ENCODE peak calls at places on chromosome 9, in eight cellular contexts. S is ovary, B is K562, Q is IMR-90, J is cardiac muscle cell, V is Peyer's patch, U is OCI-LY7, T is heart right ventricle. X is an unnamed sample.

GRCh38 chr9:3337515-3337914 is 188.3 kb downstream of the RFX3 start:
- DNase-seq in S (no peak), B (peak; percentile 5), Q (peak; percentile 79), J (peak; percentile 1), V (no peak), U (no peak), T (peak; percentile 16), X (no peak)

GRCh38 chr9:114282926-114283325 is 40.0 kb upstream of the ORM1 start:
- DNase-seq in S (peak; percentile 31), B (no peak), Q (peak; percentile 93), J (no peak), V (no peak), U (no peak), T (no peak), X (peak; percentile 17)

GRCh38 chr9:94922098-94922607 is 195.7 kb downstream of the AOPEP start:
- DNase-seq in S (no peak), B (no peak), Q (peak; percentile 98), J (no peak), V (peak; percentile 55), U (no peak), T (no peak), X (peak; percentile 74)

GRCh38 chr9:88534456-88535225 is at the start of gene NXNL2:
- DNase-seq in S (peak; percentile 94), B (peak; percentile 75), Q (peak; percentile 82), J (peak; percentile 60), V (peak; percentile 67), U (no peak), T (peak; percentile 59), X (peak; percentile 91)

GRCh38 chr9:35229779-35230143 is 68.0 kb downstream of the UNC13B start:
- DNase-seq in S (no peak), B (no peak), Q (no peak), J (no peak), V (no peak), U (no peak), T (no peak), X (no peak)

GRCh38 chr9:36486933-36487481 is 85.7 kb upstream of the MELK start:
- DNase-seq in S (peak; percentile 51), B (peak; percentile 50), Q (no peak), J (no peak), V (peak; percentile 71), U (peak; percentile 86), T (peak; percentile 53), X (peak; percentile 80)

GRCh38 chr9:69279730-69280127 is 45.3 kb upstream of the ENTREP1 start:
- DNase-seq in S (no peak), B (no peak), Q (no peak), J (no peak), V (no peak), U (no peak), T (no peak), X (no peak)

GRCh38 chr9:91847576-91847975 is 102.5 kb downstream of the ROR2 start:
- DNase-seq in S (peak; percentile 52), B (no peak), Q (peak; percentile 74), J (no peak), V (no peak), U (no peak), T (no peak), X (no peak)

GRCh38 chr9:114366334-114367128 is 21.3 kb downstream of the AKNA start:
- DNase-seq in S (no peak), B (no peak), Q (peak; percentile 92), J (no peak), V (no peak), U (peak; percentile 68), T (no peak), X (peak; percentile 52)

GRCh38 chr9:122051401-122052346 is 41.4 kb downstream of the TTLL11 start:
- DNase-seq in S (no peak), B (peak; percentile 82), Q (peak; percentile 68), J (no peak), V (no peak), U (no peak), T (no peak), X (no peak)

GRCh38 chr9:97367729-97368128 is 44.2 kb upstream of the TDRD7 start:
- DNase-seq in S (no peak), B (no peak), Q (no peak), J (no peak), V (no peak), U (no peak), T (no peak), X (no peak)

GRCh38 chr9:83505282-83505681 is 32.9 kb downstream of the FRMD3 start:
- DNase-seq in S (no peak), B (no peak), Q (no peak), J (no peak), V (no peak), U (no peak), T (no peak), X (no peak)

GRCh38 chr9:106920701-106921283 is 57.8 kb downstream of the ZNF462 start:
- DNase-seq in S (no peak), B (no peak), Q (peak; percentile 21), J (no peak), V (peak; percentile 76), U (no peak), T (peak; percentile 57), X (no peak)

GRCh38 chr9:106918825-106919509 is 56.0 kb downstream of the ZNF462 start:
- DNase-seq in S (no peak), B (no peak), Q (no peak), J (peak; percentile 21), V (no peak), U (no peak), T (no peak), X (no peak)

GRCh38 chr9:106921341-106921899 is 58.5 kb downstream of the ZNF462 start:
- DNase-seq in S (peak; percentile 76), B (peak; percentile 50), Q (peak; percentile 84), J (peak; percentile 92), V (peak; percentile 53), U (no peak), T (peak; percentile 77), X (no peak)

GRCh38 chr9:106921989-106922388 is 59.0 kb downstream of the ZNF462 start:
- DNase-seq in S (no peak), B (no peak), Q (peak; percentile 73), J (no peak), V (no peak), U (no peak), T (no peak), X (no peak)

GRCh38 chr9:106920091-106920490 is 57.1 kb downstream of the ZNF462 start:
- DNase-seq in S (no peak), B (no peak), Q (no peak), J (no peak), V (no peak), U (no peak), T (no peak), X (no peak)
- H3K4me1 ChIP-seq in S (peaks cover 19% of the 10 kb centered on the region), B (no peaks in the 10 kb centered on the region), Q (peaks cover 18% of the 10 kb centered on the region), J (peaks cover 52% of the 10 kb centered on the region), V (no peaks in the 10 kb centered on the region), U (no peaks in the 10 kb centered on the region), T (peaks cover 47% of the 10 kb centered on the region), X (peaks cover 27% of the 10 kb centered on the region)

GRCh38 chr9:131585375-131585774 is 40.1 kb downstream of the PRRT1B start:
- DNase-seq in S (no peak), B (no peak), Q (peak; percentile 7), J (no peak), V (peak; percentile 77), U (peak; percentile 33), T (no peak), X (no peak)

GRCh38 chr9:131583342-131583645 is 38.0 kb downstream of the PRRT1B start:
- DNase-seq in S (no peak), B (no peak), Q (no peak), J (no peak), V (no peak), U (no peak), T (no peak), X (no peak)

GRCh38 chr9:131582466-131583341 is 37.4 kb downstream of the PRRT1B start:
- DNase-seq in S (no peak), B (no peak), Q (no peak), J (no peak), V (no peak), U (no peak), T (no peak), X (no peak)

GRCh38 chr9:131584858-131585257 is 39.5 kb downstream of the PRRT1B start:
- DNase-seq in S (no peak), B (no peak), Q (no peak), J (no peak), V (no peak), U (no peak), T (no peak), X (no peak)

DNA sequence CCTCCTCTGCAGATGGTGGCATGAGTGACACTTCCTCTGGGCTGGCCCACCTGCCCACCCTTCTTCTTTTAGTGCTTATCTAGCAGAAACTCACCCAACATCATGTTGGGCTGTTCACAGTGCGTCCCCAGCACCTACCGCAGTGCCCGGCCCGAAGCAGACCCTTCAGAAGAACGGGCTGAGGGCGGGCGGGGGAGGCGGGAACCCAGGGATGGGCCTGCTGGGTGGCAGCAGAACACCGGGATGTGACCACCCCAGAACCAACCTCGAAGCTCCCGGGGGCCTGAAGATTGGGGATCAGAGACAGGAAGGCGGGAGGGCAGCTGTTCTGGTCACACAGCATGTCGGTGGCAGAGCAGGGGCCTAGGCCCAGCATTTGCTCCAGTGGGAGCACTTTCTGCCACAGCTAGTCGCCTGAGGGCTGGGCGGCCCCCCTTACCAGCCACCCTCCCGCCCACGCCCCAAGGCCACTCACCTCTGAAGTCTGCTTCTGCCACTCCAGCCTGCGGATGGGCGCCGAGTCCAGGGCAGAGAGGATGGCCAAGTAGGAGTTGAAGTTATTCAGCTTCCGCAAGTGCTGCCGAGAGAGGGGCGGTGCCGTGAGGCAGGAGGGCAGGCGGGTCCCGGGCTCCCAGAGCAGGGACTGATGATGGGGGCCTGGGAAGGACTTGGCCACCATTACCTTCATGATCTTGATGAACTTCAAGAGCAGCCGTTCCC is 38.7 kb downstream of the PRRT1B start:
- DNase-seq in S (no peak), B (no peak), Q (no peak), J (no peak), V (no peak), U (no peak), T (no peak), X (no peak)
- H3K36me3 ChIP-seq in S (no peaks in the 10 kb centered on the region), B (peaks cover 36% of the 10 kb centered on the region), Q (peaks cover 60% of the 10 kb centered on the region), J (peaks cover 13% of the 10 kb centered on the region), V (no peaks in the 10 kb centered on the region), U (peaks cover 88% of the 10 kb centered on the region), T (peaks cover 86% of the 10 kb centered on the region), X (peaks cover 82% of the 10 kb centered on the region)

DNA sequence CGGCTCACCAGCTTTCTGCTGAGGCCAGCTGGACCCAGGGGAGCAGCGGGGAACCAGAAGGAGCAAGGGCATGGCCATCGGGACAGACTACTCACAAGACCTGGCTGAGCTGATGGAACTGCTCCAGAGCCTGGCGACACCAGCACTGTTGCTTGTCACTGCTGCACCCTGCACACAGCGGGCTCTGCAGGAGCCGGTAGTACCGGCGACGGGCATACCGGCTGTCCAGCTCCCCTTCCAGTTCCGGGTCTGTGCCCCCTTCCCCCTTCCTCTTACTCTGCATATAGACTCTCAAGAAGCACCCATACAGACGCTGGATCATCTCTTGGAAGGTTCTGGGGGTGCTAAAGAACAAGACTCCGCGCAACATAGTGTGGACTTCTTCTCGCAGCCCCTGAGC is 974 bp downstream of the ANAPC2 start:
- DNase-seq in S (no peak), B (no peak), Q (no peak), J (no peak), V (no peak), U (no peak), T (no peak), X (no peak)
- H3K4me3 ChIP-seq in S (peak overlapping the region; percentile 98), B (peak overlapping the region; percentile 98), Q (peak overlapping the region; percentile 91), J (peak overlapping the region; percentile 82), V (peak overlapping the region; percentile 79), U (peak overlapping the region; percentile 94), T (peak overlapping the region; percentile 77), X (peak overlapping the region; percentile 99)

DNA sequence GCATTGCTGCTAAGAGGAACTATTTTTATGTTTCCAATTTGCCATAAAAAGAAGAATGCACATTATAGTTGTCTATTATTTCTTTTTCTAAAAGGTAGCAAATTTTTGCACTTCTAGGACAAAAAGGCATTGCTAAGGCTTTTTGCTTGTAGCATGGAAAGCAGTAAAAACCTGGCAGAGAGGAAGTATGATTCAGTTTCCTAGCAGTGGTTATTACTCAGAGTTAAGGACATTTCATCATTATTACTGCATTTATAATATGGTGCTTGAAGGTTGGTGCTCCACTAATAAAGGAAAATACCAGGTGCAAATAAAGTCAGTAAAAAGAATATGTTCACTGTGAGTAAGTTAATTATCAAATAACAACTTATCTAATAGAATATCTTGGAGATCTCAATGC is 179.8 kb upstream of the PLPPR1 start:
- DNase-seq in S (no peak), B (no peak), Q (no peak), J (no peak), V (no peak), U (no peak), T (no peak), X (no peak)
- H3K4me1 ChIP-seq in S (no peaks in the 10 kb centered on the region), B (no peaks in the 10 kb centered on the region), Q (no peaks in the 10 kb centered on the region), J (no peaks in the 10 kb centered on the region), V (no peaks in the 10 kb centered on the region), U (no peaks in the 10 kb centered on the region), T (no peaks in the 10 kb centered on the region), X (no peaks in the 10 kb centered on the region)